ENCODE peak calls at places on chromosomes 1 and 21, in ten cellular contexts. P is CD8-positive, alpha-beta memory T cell; G is cardiac muscle cell; Q is type B pancreatic cell; X is keratinocyte; Y is colonic mucosa; I is GDM1; C is NCI-H1105 treated with DMSO at 0.1 percent for 48 hours; A is amygdala; V is D721Med. F is an unnamed sample.

GRCh38 chr1:156704930-156705320 is 458 bp downstream of the CRABP2 start:
- DNase-seq in P (peak; percentile 13), G (no peak), Q (no peak), X (no peak), Y (peak; percentile 29), I (no peak), C (peak; percentile 23), A (no peak), V (no peak), F (peak; percentile 95)

GRCh38 chr21:39314155-39315027 is 959 bp upstream of the BRWD1 start:
- DNase-seq in P (peak; percentile 26), G (peak; percentile 74), Q (peak; percentile 77), X (no peak), Y (peak; percentile 63), I (peak; percentile 13), C (peak; percentile 76), A (peak; percentile 76), V (no peak), F (peak; percentile 61)

GRCh38 chr1:183163311-183163710 is 22.8 kb upstream of the LAMC2 start:
- DNase-seq in P (no peak), G (no peak), Q (no peak), X (peak; percentile 94), Y (no peak), I (no peak), C (no peak), A (no peak), V (no peak), F (no peak)

GRCh38 chr1:46550751-46551231 is 656 bp downstream of the KNCN start:
- DNase-seq in P (no peak), G (no peak), Q (no peak), X (no peak), Y (peak; percentile 41), I (no peak), C (no peak), A (no peak), V (no peak), F (no peak)

GRCh38 chr1:212482352-212483153 is 49.8 kb downstream of the NENF start:
- DNase-seq in P (no peak), G (no peak), Q (no peak), X (no peak), Y (no peak), I (no peak), C (no peak), A (no peak), V (no peak), F (peak; percentile 73)

GRCh38 chr1:175646439-175647209 is 96.8 kb downstream of the TNR start:
- DNase-seq in P (no peak), G (no peak), Q (no peak), X (no peak), Y (no peak), I (no peak), C (no peak), A (no peak), V (no peak), F (no peak)

GRCh38 chr1:232386721-232387510 is 243.0 kb downstream of the SIPA1L2 start:
- DNase-seq in P (no peak), G (no peak), Q (no peak), X (no peak), Y (peak; percentile 15), I (no peak), C (no peak), A (no peak), V (no peak), F (no peak)

GRCh38 chr1:19257178-19257914 is 5.7 kb downstream of the MRTO4 start:
- DNase-seq in P (no peak), G (no peak), Q (no peak), X (no peak), Y (no peak), I (no peak), C (no peak), A (no peak), V (no peak), F (no peak)

GRCh38 chr1:67261646-67262045 is 46.0 kb upstream of the IL12RB2 start:
- DNase-seq in P (no peak), G (no peak), Q (no peak), X (no peak), Y (no peak), I (no peak), C (no peak), A (no peak), V (no peak), F (no peak)

GRCh38 chr1:58968360-58968952 is 184.6 kb upstream of the JUN start:
- DNase-seq in P (no peak), G (peak; percentile 21), Q (no peak), X (no peak), Y (peak; percentile 53), I (no peak), C (peak; percentile 22), A (peak; percentile 3), V (no peak), F (peak; percentile 89)

GRCh38 chr1:202315576-202316168 is 26.1 kb downstream of the UBE2T start:
- DNase-seq in P (peak; percentile 55), G (peak; percentile 90), Q (peak; percentile 79), X (peak; percentile 33), Y (peak; percentile 82), I (peak; percentile 57), C (peak; percentile 85), A (peak; percentile 40), V (peak; percentile 95), F (peak; percentile 87)

GRCh38 chr1:51572365-51572764 is 44.5 kb upstream of the OSBPL9 start:
- DNase-seq in P (no peak), G (no peak), Q (no peak), X (no peak), Y (no peak), I (no peak), C (no peak), A (no peak), V (no peak), F (no peak)

GRCh38 chr1:43274125-43274803 is 4.5 kb downstream of the TMEM125 start:
- DNase-seq in P (no peak), G (no peak), Q (no peak), X (peak; percentile 17), Y (no peak), I (peak; percentile 59), C (no peak), A (no peak), V (peak; percentile 3), F (no peak)

GRCh38 chr1:18634276-18634675 is 3.6 kb downstream of the PAX7 start:
- DNase-seq in P (no peak), G (no peak), Q (no peak), X (no peak), Y (no peak), I (no peak), C (no peak), A (no peak), V (no peak), F (no peak)

GRCh38 chr1:223199094-223199647 is 56.1 kb upstream of the TLR5 start:
- DNase-seq in P (no peak), G (no peak), Q (no peak), X (no peak), Y (no peak), I (no peak), C (no peak), A (no peak), V (no peak), F (no peak)

GRCh38 chr1:184022651-184023050 is 14.9 kb downstream of the COLGALT2 start:
- DNase-seq in P (no peak), G (no peak), Q (no peak), X (no peak), Y (no peak), I (no peak), C (no peak), A (no peak), V (no peak), F (no peak)

GRCh38 chr1:78726686-78727085 is 77.1 kb downstream of the IFI44 start:
- DNase-seq in P (no peak), G (no peak), Q (no peak), X (no peak), Y (no peak), I (no peak), C (no peak), A (no peak), V (no peak), F (no peak)

GRCh38 chr1:55246331-55246730 is 31.2 kb upstream of the USP24 start:
- DNase-seq in P (no peak), G (no peak), Q (no peak), X (no peak), Y (no peak), I (no peak), C (no peak), A (no peak), V (no peak), F (no peak)

GRCh38 chr1:186620951-186621350 is 59.3 kb downstream of the PTGS2 start:
- DNase-seq in P (no peak), G (no peak), Q (no peak), X (no peak), Y (no peak), I (no peak), C (no peak), A (no peak), V (no peak), F (no peak)

GRCh38 chr1:17329610-17330009 is 21.6 kb downstream of the PADI4 start:
- DNase-seq in P (no peak), G (no peak), Q (no peak), X (no peak), Y (no peak), I (no peak), C (no peak), A (no peak), V (no peak), F (no peak)

GRCh38 chr1:1359316-1359667 is 937 bp upstream of the MXRA8 start:
- DNase-seq in P (no peak), G (no peak), Q (no peak), X (no peak), Y (peak; percentile 18), I (no peak), C (no peak), A (no peak), V (no peak), F (no peak)

GRCh38 chr1:204782118-204782700 is 88.5 kb upstream of the NFASC start:
- DNase-seq in P (no peak), G (no peak), Q (no peak), X (no peak), Y (no peak), I (no peak), C (no peak), A (no peak), V (no peak), F (no peak)

GRCh38 chr1:51644533-51645197 is 27.8 kb downstream of the OSBPL9 start:
- DNase-seq in P (no peak), G (no peak), Q (no peak), X (no peak), Y (no peak), I (no peak), C (no peak), A (no peak), V (no peak), F (peak; percentile 65)

GRCh38 chr1:109484519-109484975 is 842 bp downstream of the ATXN7L2 start:
- DNase-seq in P (no peak), G (no peak), Q (no peak), X (no peak), Y (no peak), I (no peak), C (peak; percentile 47), A (no peak), V (no peak), F (no peak)

GRCh38 chr1:206002833-206003532 is at the start of gene RAB7B:
- DNase-seq in P (no peak), G (peak; percentile 35), Q (peak; percentile 54), X (no peak), Y (peak; percentile 61), I (no peak), C (no peak), A (no peak), V (no peak), F (peak; percentile 87)

GRCh38 chr1:41102653-41103052 is 81.1 kb upstream of the SLFNL1 start:
- DNase-seq in P (no peak), G (no peak), Q (no peak), X (no peak), Y (peak; percentile 18), I (no peak), C (no peak), A (no peak), V (no peak), F (no peak)

GRCh38 chr1:228471762-228472398 is 15.3 kb upstream of the RNF187 start:
- DNase-seq in P (no peak), G (peak; percentile 70), Q (no peak), X (no peak), Y (peak; percentile 33), I (peak; percentile 67), C (no peak), A (no peak), V (no peak), F (no peak)

GRCh38 chr1:24683713-24684162 is 40.6 kb downstream of the SRRM1 start:
- DNase-seq in P (no peak), G (no peak), Q (no peak), X (peak; percentile 97), Y (no peak), I (no peak), C (no peak), A (no peak), V (no peak), F (no peak)